ENCODE peak calls at places on chromosomes 4 and X, in seven cellular contexts. L, P, F, A, D, I and O are unnamed samples.

GRCh38 chr4:5750052-5750950 is 39.3 kb downstream of the EVC start:
- DNase-seq in L (no peak), P (peak), F (no peak), A (no peak), D (no peak), I (no peak), O (no peak)

GRCh38 chrX:18613930-18614639 is 57.8 kb downstream of the RS1 start:
- DNase-seq in L (no peak), P (no peak), F (no peak), A (no peak), D (no peak), I (no peak), O (no peak)

GRCh38 chr4:70721747-70722146 is at the start of gene RUFY3:
- DNase-seq in L (no peak), P (no peak), F (no peak), A (no peak), D (no peak), I (no peak), O (peak)

GRCh38 chrX:119512145-119512800 is 44.0 kb downstream of the SLC25A5 start:
- DNase-seq in L (peak), P (no peak), F (peak), A (peak), D (peak), I (no peak), O (peak)

GRCh38 chr4:115272585-115272984 is 159.2 kb upstream of the NDST4 start:
- DNase-seq in L (no peak), P (no peak), F (no peak), A (no peak), D (no peak), I (no peak), O (no peak)

GRCh38 chrX:12950851-12951589 is 23.9 kb upstream of the TMSB4X start:
- DNase-seq in L (peak), P (no peak), F (no peak), A (no peak), D (peak), I (peak), O (peak)

GRCh38 chr4:30605616-30606015 is 114.6 kb upstream of the PCDH7 start:
- DNase-seq in L (no peak), P (no peak), F (no peak), A (no peak), D (no peak), I (no peak), O (peak)

GRCh38 chr4:36054750-36055467 is 189.4 kb downstream of the ARAP2 start:
- DNase-seq in L (no peak), P (no peak), F (no peak), A (no peak), D (no peak), I (no peak), O (no peak)

GRCh38 chr4:115424852-115425251 is 311.4 kb upstream of the NDST4 start:
- DNase-seq in L (no peak), P (no peak), F (no peak), A (no peak), D (no peak), I (no peak), O (no peak)

GRCh38 chrX:9055354-9055753 is 21.4 kb upstream of the FAM9B start:
- DNase-seq in L (no peak), P (no peak), F (no peak), A (no peak), D (no peak), I (no peak), O (no peak)

GRCh38 chr4:146342600-146343192 is 128.4 kb downstream of the REELD1 start:
- DNase-seq in L (peak), P (no peak), F (no peak), A (no peak), D (peak), I (no peak), O (peak)

GRCh38 chr4:86181585-86181984 is 178.3 kb downstream of the MAPK10 start:
- DNase-seq in L (no peak), P (no peak), F (no peak), A (no peak), D (peak), I (no peak), O (no peak)

GRCh38 chrX:23317799-23318724 is 16.6 kb upstream of the PTCHD1 start:
- DNase-seq in L (peak), P (no peak), F (no peak), A (peak), D (peak), I (no peak), O (peak)

GRCh38 chr4:38091636-38092035 is 131.4 kb downstream of the PTTG2 start:
- DNase-seq in L (no peak), P (no peak), F (no peak), A (no peak), D (no peak), I (no peak), O (no peak)

GRCh38 chr4:3223986-3224748 is 24.8 kb upstream of the MSANTD1 start:
- DNase-seq in L (no peak), P (peak), F (no peak), A (no peak), D (no peak), I (no peak), O (no peak)

GRCh38 chr4:1246111-1246881 is 2.6 kb downstream of the CTBP1 start:
- DNase-seq in L (no peak), P (peak), F (peak), A (peak), D (no peak), I (no peak), O (no peak)

GRCh38 chr4:2249526-2249991 is 7.6 kb upstream of the HAUS3 start:
- DNase-seq in L (no peak), P (peak), F (peak), A (no peak), D (no peak), I (no peak), O (no peak)